ENCODE peak calls at places on chromosomes 13 and 19, in five cellular contexts. F, B, U, E and K are unnamed samples.
A peak's percentile ranks its signal among the peaks of the same experiment; 100 is the strongest.

GRCh38 chr13:26679945-26680516 is 80.6 kb downstream of the GPR12 start:
- DNase-seq in F (no peak), B (no peak), U (no peak), E (no peak), K (no peak)

GRCh38 chr13:27170521-27171243 is 929 bp downstream of the USP12 start:
- DNase-seq in F (peak; percentile 32), B (peak; percentile 43), U (no peak), E (peak; percentile 26), K (peak; percentile 63)

GRCh38 chr13:44978328-44978727 is 10.9 kb downstream of the NUFIP1 start:
- DNase-seq in F (no peak), B (no peak), U (no peak), E (no peak), K (no peak)

GRCh38 chr13:97109841-97110492 is 112.2 kb upstream of the MBNL2 start:
- DNase-seq in F (peak; percentile 72), B (peak; percentile 86), U (no peak), E (peak; percentile 82), K (peak; percentile 87)

GRCh38 chr13:49777746-49778614 is 14.5 kb downstream of the KPNA3 start:
- DNase-seq in F (no peak), B (no peak), U (no peak), E (no peak), K (no peak)

GRCh38 chr19:30557212-30557611 is 185.0 kb downstream of the ZNF536 start:
- DNase-seq in F (no peak), B (no peak), U (no peak), E (peak; percentile 21), K (no peak)

GRCh38 chr19:1489463-1489971 is 633 bp downstream of the PCSK4 start:
- DNase-seq in F (peak; percentile 45), B (no peak), U (no peak), E (no peak), K (no peak)

GRCh38 chr19:35140898-35141626 is 2.0 kb upstream of the FXYD7 start:
- DNase-seq in F (peak; percentile 95), B (peak; percentile 100), U (peak; percentile 78), E (peak; percentile 82), K (peak; percentile 70)

GRCh38 chr13:80814541-80814940 is 473.6 kb upstream of the SPRY2 start:
- DNase-seq in F (no peak), B (no peak), U (no peak), E (no peak), K (no peak)

GRCh38 chr13:66855110-66855509 is 375.0 kb downstream of the PCDH9 start:
- DNase-seq in F (no peak), B (no peak), U (no peak), E (no peak), K (no peak)

GRCh38 chr19:507286-508203 is at the start of gene TPGS1:
- DNase-seq in F (peak; percentile 88), B (peak; percentile 87), U (peak; percentile 100), E (peak; percentile 67), K (peak; percentile 55)

GRCh38 chr13:99354371-99354951 is 47.3 kb upstream of the GPR183 start:
- DNase-seq in F (no peak), B (no peak), U (no peak), E (peak; percentile 45), K (no peak)

GRCh38 chr19:30880151-30880550 is 469.1 kb downstream of the TSHZ3 start:
- DNase-seq in F (no peak), B (no peak), U (no peak), E (no peak), K (no peak)

GRCh38 chr19:17681505-17682125 is 6.5 kb downstream of the UNC13A start:
- DNase-seq in F (peak; percentile 40), B (peak; percentile 74), U (peak; percentile 6), E (peak; percentile 25), K (peak; percentile 54)

GRCh38 chr19:32859591-32859990 is 10.0 kb downstream of the SLC7A9 start:
- DNase-seq in F (no peak), B (no peak), U (no peak), E (no peak), K (no peak)

GRCh38 chr13:76972430-76972829 is 19.5 kb upstream of the CLN5 start:
- DNase-seq in F (no peak), B (no peak), U (no peak), E (no peak), K (no peak)

GRCh38 chr19:16366433-16367268 is 42.0 kb downstream of the KLF2 start:
- DNase-seq in F (peak; percentile 66), B (peak; percentile 73), U (no peak), E (no peak), K (no peak)

GRCh38 chr13:110251227-110251791 is 55.6 kb downstream of the COL4A1 start:
- DNase-seq in F (no peak), B (no peak), U (no peak), E (no peak), K (no peak)

GRCh38 chr13:97318532-97318931 is 96.4 kb downstream of the MBNL2 start:
- DNase-seq in F (no peak), B (no peak), U (no peak), E (no peak), K (no peak)

GRCh38 chr19:45250832-45251451 is at the start of gene MARK4:
- DNase-seq in F (peak; percentile 60), B (peak; percentile 98), U (no peak), E (peak; percentile 54), K (peak; percentile 23)

GRCh38 chr13:42660367-42660965 is 86.5 kb downstream of the TNFSF11 start:
- DNase-seq in F (no peak), B (no peak), U (no peak), E (peak; percentile 26), K (no peak)

GRCh38 chr13:94535775-94536174 is 56.3 kb upstream of the DCT start:
- DNase-seq in F (no peak), B (no peak), U (no peak), E (no peak), K (no peak)
- TF ChIP-seq CTCF in F (no peak), B (no peak), U (no peak), E (no peak), K (no peak)

GRCh38 chr19:54247106-54247930 is 4.7 kb upstream of the LILRA6 start:
- DNase-seq in F (no peak), B (peak; percentile 19), U (no peak), E (no peak), K (no peak)
- TF ChIP-seq CTCF in F (no peak), B (no peak), U (no peak), E (no peak), K (no peak)

DNA sequence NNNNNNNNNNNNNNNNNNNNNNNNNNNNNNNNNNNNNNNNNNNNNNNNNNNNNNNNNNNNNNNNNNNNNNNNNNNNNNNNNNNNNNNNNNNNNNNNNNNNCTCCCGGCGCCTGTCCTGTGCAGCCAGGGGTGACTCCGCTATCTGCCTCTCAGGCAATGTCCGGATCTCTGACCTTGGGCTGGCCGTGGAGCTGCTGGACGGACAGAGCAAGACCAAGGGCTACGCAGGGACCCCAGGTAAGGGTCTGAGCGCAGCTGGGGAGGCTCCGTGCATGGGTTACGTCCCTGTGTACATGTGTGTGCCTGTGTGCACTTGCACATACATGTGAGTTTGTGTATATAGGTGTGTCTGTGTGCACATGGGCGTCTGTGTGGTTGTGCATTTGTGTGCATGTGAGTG is 36.1 kb upstream of the TMEM255B start:
- DNase-seq in F (no peak), B (no peak), U (no peak), E (no peak), K (no peak)
- TF ChIP-seq CTCF in F (no peak), B (no peak), U (no peak), E (no peak), K (no peak)

DNA sequence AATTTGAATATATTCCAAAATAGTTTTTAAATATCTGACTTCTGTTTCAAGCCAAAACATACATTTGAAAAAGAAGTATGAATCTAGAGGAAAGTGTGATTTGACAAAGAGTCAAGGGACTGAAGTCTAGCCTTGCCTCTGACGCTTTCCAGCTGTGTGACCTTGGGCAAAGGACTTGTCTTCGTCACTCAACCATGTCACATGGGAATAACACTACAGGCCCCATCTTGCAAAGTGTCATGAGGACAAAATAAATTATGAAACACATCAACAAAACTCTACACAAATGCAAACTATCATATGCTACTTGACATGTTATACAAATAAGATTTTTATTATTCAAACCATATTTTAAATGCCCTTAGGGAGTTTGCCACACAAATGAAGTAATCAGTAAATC is 73.0 kb downstream of the CYSLTR2 start:
- DNase-seq in F (no peak), B (no peak), U (no peak), E (no peak), K (no peak)
- TF ChIP-seq CTCF in F (no peak), B (no peak), U (no peak), E (no peak), K (no peak)

GRCh38 chr13:72383646-72384045 is 343.8 kb downstream of the MZT1 start:
- DNase-seq in F (no peak), B (no peak), U (no peak), E (no peak), K (no peak)

GRCh38 chr13:72379581-72379980 is 347.8 kb downstream of the MZT1 start:
- DNase-seq in F (no peak), B (no peak), U (no peak), E (no peak), K (no peak)

GRCh38 chr13:72384879-72385278 is 342.6 kb downstream of the MZT1 start:
- DNase-seq in F (no peak), B (no peak), U (no peak), E (peak; percentile 46), K (no peak)

GRCh38 chr13:72386138-72386684 is 341.2 kb downstream of the MZT1 start:
- DNase-seq in F (no peak), B (no peak), U (no peak), E (no peak), K (no peak)

DNA sequence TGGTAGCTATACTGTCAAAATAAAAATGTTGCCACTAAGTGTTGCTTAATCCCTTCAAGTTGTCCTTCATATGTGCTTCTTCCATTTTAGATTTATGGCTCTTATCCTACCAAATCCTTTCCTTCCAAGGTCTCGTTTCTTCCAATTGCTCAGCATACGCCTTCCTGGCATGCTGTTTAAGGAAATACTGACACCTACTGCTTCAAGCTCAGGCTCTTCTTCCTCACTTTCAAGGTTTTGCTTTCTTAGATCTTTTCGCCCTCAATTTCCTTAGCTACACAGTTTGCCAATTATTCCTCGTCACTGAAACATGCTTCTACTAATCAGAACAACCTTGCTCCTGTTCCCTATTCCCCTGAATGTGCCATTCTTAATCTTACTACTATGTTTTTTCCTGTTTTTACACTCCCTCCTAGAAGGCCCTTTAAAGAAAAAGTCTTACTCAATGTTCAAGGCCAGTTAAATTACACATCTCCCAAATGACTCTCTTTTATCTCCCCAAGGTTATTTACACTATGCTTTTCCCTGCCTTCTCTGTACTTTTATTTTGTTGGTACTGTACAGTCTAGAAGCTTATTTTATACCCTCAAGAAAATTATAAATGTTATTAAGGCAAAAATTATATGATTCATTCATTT is 343.1 kb downstream of the MZT1 start:
- DNase-seq in F (no peak), B (no peak), U (no peak), E (no peak), K (no peak)
- TF ChIP-seq CTCF in F (no peak), B (no peak), U (no peak), E (no peak), K (no peak)

DNA sequence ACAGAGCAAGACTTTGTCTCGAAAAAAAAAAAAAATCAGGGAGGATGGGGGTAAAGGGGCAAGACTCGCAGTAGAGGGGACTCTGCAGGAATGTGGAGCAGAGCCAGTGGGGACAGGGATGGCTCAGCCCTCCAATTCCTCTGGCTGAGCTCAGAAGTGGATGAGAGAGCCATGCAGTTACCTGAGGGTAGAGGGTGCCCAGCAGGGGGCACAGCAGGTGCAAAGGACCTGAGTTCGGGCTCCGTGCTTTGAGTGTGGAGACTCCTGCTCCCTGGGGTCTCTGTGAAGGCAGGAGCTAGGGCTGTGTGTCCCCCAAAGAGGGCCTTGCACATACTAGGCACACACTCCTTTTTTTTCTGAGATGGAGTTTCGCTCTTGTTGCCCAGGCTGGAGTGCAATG is 7.7 kb downstream of the DOCK6 start:
- DNase-seq in F (no peak), B (no peak), U (no peak), E (peak; percentile 37), K (no peak)
- TF ChIP-seq CTCF in F (no peak), B (peak; percentile 12), U (no peak), E (peak; percentile 56), K (peak; percentile 28)

GRCh38 chr13:87084192-87084591 is 587.0 kb upstream of the SLITRK5 start:
- DNase-seq in F (no peak), B (no peak), U (no peak), E (no peak), K (no peak)
- TF ChIP-seq CTCF in F (no peak), B (no peak), U (no peak), E (no peak), K (no peak)